ENCODE peak calls at places on chromosomes 13 and 19, in ten cellular contexts. T, J, R, X, Z, H, A, B, U and Q are unnamed samples.

GRCh38 chr13:66933994-66934393 is 296.1 kb downstream of the PCDH9 start:
- DNase-seq in T (no peak), J (peak; percentile 31), R (no peak), X (no peak), Z (no peak), H (no peak), A (no peak), B (no peak), U (no peak), Q (no peak)

GRCh38 chr13:85500716-85501256 is 298.4 kb downstream of the SLITRK6 start:
- DNase-seq in T (no peak), J (no peak), R (no peak), X (no peak), Z (no peak), H (no peak), A (no peak), B (no peak), U (no peak), Q (no peak)

GRCh38 chr19:10858204-10858828 is 10.1 kb downstream of the C19orf38 start:
- DNase-seq in T (no peak), J (peak; percentile 46), R (no peak), X (no peak), Z (no peak), H (no peak), A (no peak), B (peak; percentile 72), U (no peak), Q (no peak)

GRCh38 chr13:51636349-51636890 is 52.2 kb downstream of the WDFY2 start:
- DNase-seq in T (no peak), J (no peak), R (no peak), X (no peak), Z (no peak), H (peak; percentile 23), A (no peak), B (no peak), U (no peak), Q (no peak)

GRCh38 chr19:33482486-33482885 is 39.1 kb downstream of the PEPD start:
- DNase-seq in T (no peak), J (no peak), R (no peak), X (no peak), Z (no peak), H (peak; percentile 36), A (no peak), B (no peak), U (no peak), Q (no peak)

GRCh38 chr13:25143693-25144092 is 28.4 kb downstream of the AMER2 start:
- DNase-seq in T (no peak), J (no peak), R (no peak), X (no peak), Z (no peak), H (no peak), A (no peak), B (no peak), U (no peak), Q (no peak)

GRCh38 chr19:50419580-50420035 is 870 bp downstream of the SPIB start:
- DNase-seq in T (no peak), J (no peak), R (no peak), X (no peak), Z (no peak), H (no peak), A (no peak), B (no peak), U (no peak), Q (no peak)

GRCh38 chr13:48828962-48829405 is 146.7 kb upstream of the FNDC3A start:
- DNase-seq in T (no peak), J (no peak), R (no peak), X (no peak), Z (no peak), H (no peak), A (no peak), B (no peak), U (no peak), Q (no peak)

GRCh38 chr19:55383789-55384575 is at the start of gene TMEM238:
- DNase-seq in T (peak; percentile 7), J (peak; percentile 75), R (peak; percentile 84), X (peak; percentile 83), Z (peak; percentile 70), H (peak; percentile 41), A (peak; percentile 84), B (peak; percentile 88), U (no peak), Q (peak; percentile 46)

GRCh38 chr13:63364159-63364558 is 1948.5 kb upstream of the PCDH20 start:
- DNase-seq in T (no peak), J (no peak), R (no peak), X (no peak), Z (no peak), H (no peak), A (no peak), B (no peak), U (no peak), Q (no peak)

GRCh38 chr19:27765912-27766725 is 1446.8 kb downstream of the UQCRFS1 start:
- DNase-seq in T (no peak), J (no peak), R (no peak), X (peak; percentile 9), Z (no peak), H (no peak), A (no peak), B (no peak), U (no peak), Q (no peak)

GRCh38 chr13:97826421-97826965 is 127.0 kb upstream of the IPO5 start:
- DNase-seq in T (no peak), J (no peak), R (no peak), X (no peak), Z (no peak), H (no peak), A (no peak), B (no peak), U (no peak), Q (no peak)

GRCh38 chr13:77079902-77080413 is 53.0 kb upstream of the FBXL3 start:
- DNase-seq in T (no peak), J (no peak), R (no peak), X (no peak), Z (no peak), H (no peak), A (no peak), B (no peak), U (no peak), Q (no peak)

GRCh38 chr13:51714663-51715168 is 89.2 kb downstream of the DHRS12 start:
- DNase-seq in T (no peak), J (no peak), R (no peak), X (no peak), Z (no peak), H (no peak), A (no peak), B (no peak), U (no peak), Q (no peak)

GRCh38 chr19:11435833-11436313 is 438 bp downstream of the PRKCSH start:
- DNase-seq in T (no peak), J (peak; percentile 30), R (peak; percentile 45), X (peak; percentile 53), Z (no peak), H (no peak), A (no peak), B (peak; percentile 55), U (no peak), Q (no peak)

GRCh38 chr19:18603255-18603957 is 3.2 kb downstream of the CRLF1 start:
- DNase-seq in T (no peak), J (peak; percentile 33), R (no peak), X (no peak), Z (no peak), H (no peak), A (no peak), B (peak; percentile 75), U (no peak), Q (no peak)

GRCh38 chr19:11168568-11168967 is 13.0 kb upstream of the SPC24 start:
- DNase-seq in T (no peak), J (peak; percentile 77), R (no peak), X (no peak), Z (no peak), H (no peak), A (no peak), B (no peak), U (no peak), Q (no peak)

GRCh38 chr19:19464339-19465098 is 50.8 kb downstream of the TSSK6 start:
- DNase-seq in T (no peak), J (peak; percentile 80), R (no peak), X (no peak), Z (no peak), H (no peak), A (peak; percentile 73), B (peak; percentile 83), U (no peak), Q (no peak)

DNA sequence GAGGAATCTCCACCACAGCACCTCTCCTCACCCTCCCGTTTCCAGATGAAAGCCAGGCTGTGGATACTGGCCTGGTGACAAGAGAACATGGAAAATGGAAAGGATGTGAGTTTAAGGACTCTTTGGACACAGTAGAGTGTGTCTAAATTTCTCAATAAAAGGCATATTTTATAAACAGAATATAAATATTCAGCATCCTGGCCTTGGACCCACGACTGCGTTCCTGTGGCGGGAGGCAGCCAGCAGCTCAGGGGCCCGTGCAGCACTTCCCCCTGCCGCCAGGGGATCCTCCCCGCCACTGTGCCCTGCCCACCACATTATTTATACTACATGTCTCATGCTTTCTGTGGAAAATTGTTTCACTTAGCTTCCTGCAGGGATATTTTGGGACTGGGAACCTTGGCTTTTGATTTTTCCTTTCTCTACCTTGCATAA is 108.0 kb upstream of the SPATA13 start:
- DNase-seq in T (no peak), J (peak; percentile 58), R (peak; percentile 15), X (no peak), Z (no peak), H (no peak), A (no peak), B (no peak), U (no peak), Q (no peak)
- TF ChIP-seq CTCF in T (no peak), J (peak; percentile 17), R (no peak), X (no peak), Z (no peak), H (no peak), A (no peak), B (no peak), U (no peak), Q (no peak)

GRCh38 chr13:35856084-35856483 is 275.1 kb downstream of the DCLK1 start:
- DNase-seq in T (no peak), J (no peak), R (no peak), X (no peak), Z (no peak), H (no peak), A (no peak), B (no peak), U (no peak), Q (no peak)
- H3K27ac ChIP-seq in T (no peak overlapping the region), J (no peak overlapping the region), R (no peak overlapping the region), X (no peak overlapping the region), Z (no peak overlapping the region), H (no peak overlapping the region), A (no peak overlapping the region), B (no peak overlapping the region), U (no peak overlapping the region), Q (no peak overlapping the region)

DNA sequence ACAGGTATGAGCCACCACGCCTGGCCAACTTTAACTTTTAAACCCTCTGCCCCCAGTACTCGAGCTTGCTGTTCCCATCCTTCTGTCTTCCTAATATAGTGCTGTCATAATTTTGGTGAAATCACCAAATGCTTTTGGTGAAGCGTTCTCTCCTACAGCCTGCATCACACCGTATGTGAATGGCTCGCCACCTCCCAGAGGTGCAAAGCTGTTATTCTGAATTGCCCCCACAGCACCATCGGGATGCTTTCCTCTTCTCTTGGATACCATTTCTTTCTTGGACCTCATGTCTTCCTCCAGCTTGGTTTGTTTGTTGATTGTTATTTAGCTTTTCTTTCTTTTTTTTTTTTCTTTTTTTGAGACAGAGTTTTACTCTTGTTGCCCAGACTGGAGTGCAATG is 53.0 kb upstream of the XPO4 start:
- DNase-seq in T (no peak), J (no peak), R (no peak), X (no peak), Z (no peak), H (no peak), A (no peak), B (no peak), U (no peak), Q (no peak)
- H3K4me1 ChIP-seq in T (no peaks in the 10 kb centered on the region), J (no peaks in the 10 kb centered on the region), R (no peaks in the 10 kb centered on the region), X (no peaks in the 10 kb centered on the region), Z (peaks cover under 1% of the 10 kb centered on the region), H (no peaks in the 10 kb centered on the region), A (no peaks in the 10 kb centered on the region), B (no peaks in the 10 kb centered on the region), U (no peaks in the 10 kb centered on the region), Q (peaks cover 1% of the 10 kb centered on the region)

GRCh38 chr19:15025237-15025636 is 24.0 kb upstream of the CASP14 start:
- DNase-seq in T (no peak), J (peak; percentile 3), R (no peak), X (no peak), Z (no peak), H (no peak), A (no peak), B (no peak), U (no peak), Q (no peak)
- TF ChIP-seq CTCF in T (no peak), J (no peak), R (no peak), X (no peak), Z (no peak), H (no peak), A (no peak), B (peak; percentile 38), U (no peak), Q (peak; percentile 12)